ENCODE peak calls at places on chromosomes 3 and 15, in ten cellular contexts. N is effector memory CD4-positive, alpha-beta T cell; Y is left colon; T is left cardiac atrium; D is T-helper 9 cell; J is stimulated activated naive CD4-positive, alpha-beta T cell; R is foreskin melanocyte; X is iPS-NIHi11; W is Calu3; Q is EH. K is an unnamed sample.

GRCh38 chr15:70974004-70974832 is 81.6 kb downstream of the LRRC49 start:
- DNase-seq in N (no peak), Y (no peak), T (no peak), D (no peak), J (no peak), R (peak; percentile 42), X (peak; percentile 10), W (peak; percentile 3), Q (peak; percentile 71), K (peak; percentile 8)

GRCh38 chr3:159964166-159964973 is 24.3 kb upstream of the IL12A start:
- DNase-seq in N (no peak), Y (no peak), T (no peak), D (no peak), J (no peak), R (no peak), X (no peak), W (no peak), Q (peak; percentile 88), K (peak; percentile 82)

GRCh38 chr3:173796865-173797264 is 399.3 kb downstream of the NLGN1 start:
- DNase-seq in N (no peak), Y (no peak), T (no peak), D (no peak), J (no peak), R (no peak), X (no peak), W (no peak), Q (no peak), K (no peak)

GRCh38 chr3:104885214-104885814 is 481.4 kb upstream of the ALCAM start:
- DNase-seq in N (no peak), Y (no peak), T (no peak), D (no peak), J (no peak), R (no peak), X (no peak), W (no peak), Q (peak; percentile 74), K (peak; percentile 26)

GRCh38 chr3:21174461-21174860 is 576.5 kb downstream of the ZNF385D start:
- DNase-seq in N (no peak), Y (no peak), T (no peak), D (no peak), J (no peak), R (peak; percentile 24), X (no peak), W (no peak), Q (peak; percentile 69), K (peak; percentile 13)

GRCh38 chr3:55549172-55549571 is 62.1 kb upstream of the WNT5A start:
- DNase-seq in N (no peak), Y (no peak), T (no peak), D (no peak), J (no peak), R (no peak), X (no peak), W (no peak), Q (peak; percentile 55), K (no peak)

GRCh38 chr3:115899050-115899449 is 275.7 kb downstream of the GAP43 start:
- DNase-seq in N (no peak), Y (no peak), T (no peak), D (no peak), J (no peak), R (no peak), X (no peak), W (no peak), Q (no peak), K (no peak)

GRCh38 chr15:70284438-70285214 is 186.9 kb upstream of the TLE3 start:
- DNase-seq in N (no peak), Y (no peak), T (no peak), D (no peak), J (no peak), R (no peak), X (no peak), W (no peak), Q (no peak), K (no peak)

GRCh38 chr3:155281892-155282291 is 11.6 kb downstream of the STRIT1 start:
- DNase-seq in N (no peak), Y (no peak), T (no peak), D (no peak), J (no peak), R (no peak), X (no peak), W (no peak), Q (peak; percentile 69), K (no peak)

GRCh38 chr3:33388374-33389100 is 51.7 kb downstream of the UBP1 start:
- DNase-seq in N (no peak), Y (no peak), T (no peak), D (no peak), J (no peak), R (no peak), X (no peak), W (no peak), Q (peak; percentile 62), K (no peak)

GRCh38 chr15:68197661-68198437 is 7.3 kb downstream of the CALML4 start:
- DNase-seq in N (no peak), Y (no peak), T (no peak), D (no peak), J (no peak), R (no peak), X (no peak), W (no peak), Q (no peak), K (no peak)

GRCh38 chr3:124966557-124967480 is 32.3 kb upstream of the MUC13 start:
- DNase-seq in N (no peak), Y (no peak), T (no peak), D (no peak), J (no peak), R (no peak), X (no peak), W (no peak), Q (peak; percentile 21), K (no peak)

GRCh38 chr15:60673918-60674558 is 195.1 kb upstream of the ICE2 start:
- DNase-seq in N (no peak), Y (peak; percentile 32), T (peak; percentile 61), D (no peak), J (no peak), R (peak; percentile 4), X (no peak), W (peak; percentile 77), Q (peak; percentile 88), K (peak; percentile 95)

GRCh38 chr15:70236306-70237103 is 138.8 kb upstream of the TLE3 start:
- DNase-seq in N (no peak), Y (no peak), T (no peak), D (no peak), J (no peak), R (peak; percentile 36), X (no peak), W (no peak), Q (peak; percentile 87), K (peak; percentile 41)

GRCh38 chr3:142218703-142219102 is 6.7 kb downstream of the GK5 start:
- DNase-seq in N (no peak), Y (no peak), T (no peak), D (no peak), J (no peak), R (no peak), X (no peak), W (no peak), Q (peak; percentile 46), K (no peak)

GRCh38 chr3:43285644-43286043 is 696 bp upstream of the SNRK start:
- DNase-seq in N (no peak), Y (no peak), T (no peak), D (no peak), J (no peak), R (no peak), X (peak; percentile 35), W (no peak), Q (no peak), K (no peak)

GRCh38 chr3:16148783-16149182 is 25.7 kb upstream of the GALNT15 start:
- DNase-seq in N (no peak), Y (peak; percentile 78), T (peak; percentile 80), D (no peak), J (no peak), R (peak; percentile 42), X (no peak), W (no peak), Q (peak; percentile 90), K (peak; percentile 49)

GRCh38 chr15:45314960-45315359 is 62.9 kb downstream of the SLC28A2 start:
- DNase-seq in N (no peak), Y (no peak), T (no peak), D (no peak), J (no peak), R (peak; percentile 46), X (no peak), W (no peak), Q (peak; percentile 10), K (no peak)

GRCh38 chr15:60727661-60728060 is 248.7 kb upstream of the ICE2 start:
- DNase-seq in N (no peak), Y (no peak), T (no peak), D (no peak), J (no peak), R (no peak), X (no peak), W (no peak), Q (no peak), K (no peak)

GRCh38 chr15:81752149-81752942 is 293.5 kb downstream of the MEX3B start:
- DNase-seq in N (no peak), Y (peak; percentile 28), T (peak; percentile 76), D (no peak), J (no peak), R (peak; percentile 79), X (no peak), W (no peak), Q (peak; percentile 22), K (no peak)

GRCh38 chr3:68876112-68876713 is 56.1 kb downstream of the TAFA4 start:
- DNase-seq in N (no peak), Y (no peak), T (no peak), D (no peak), J (peak; percentile 65), R (peak; percentile 50), X (peak; percentile 29), W (peak; percentile 42), Q (peak; percentile 64), K (peak; percentile 47)

GRCh38 chr3:179591313-179591712 is 13.1 kb downstream of the MRPL47 start:
- DNase-seq in N (no peak), Y (no peak), T (no peak), D (no peak), J (no peak), R (no peak), X (no peak), W (no peak), Q (no peak), K (no peak)

GRCh38 chr3:88677311-88677710 is 430.1 kb upstream of the EPHA3 start:
- DNase-seq in N (no peak), Y (no peak), T (no peak), D (no peak), J (no peak), R (no peak), X (no peak), W (no peak), Q (no peak), K (no peak)

GRCh38 chr3:85476891-85477495 is 518.2 kb downstream of the CADM2 start:
- DNase-seq in N (no peak), Y (no peak), T (no peak), D (no peak), J (no peak), R (peak; percentile 92), X (no peak), W (no peak), Q (no peak), K (no peak)

GRCh38 chr3:78907367-78907766 is 860.4 kb downstream of the ROBO1 start:
- DNase-seq in N (no peak), Y (no peak), T (no peak), D (no peak), J (no peak), R (peak; percentile 70), X (no peak), W (no peak), Q (peak; percentile 23), K (no peak)

GRCh38 chr15:62958944-62959343 is 83.6 kb upstream of the TPM1 start:
- DNase-seq in N (no peak), Y (no peak), T (no peak), D (no peak), J (no peak), R (no peak), X (no peak), W (no peak), Q (no peak), K (no peak)

GRCh38 chr3:185402561-185402960 is 39.6 kb downstream of the MAP3K13 start:
- DNase-seq in N (no peak), Y (no peak), T (peak; percentile 29), D (no peak), J (no peak), R (no peak), X (no peak), W (no peak), Q (peak; percentile 29), K (no peak)

GRCh38 chr15:64460737-64461576 is 579 bp downstream of the ZNF609 start:
- DNase-seq in N (peak; percentile 14), Y (peak; percentile 28), T (no peak), D (peak; percentile 19), J (peak; percentile 56), R (peak; percentile 78), X (peak; percentile 72), W (peak; percentile 26), Q (peak; percentile 87), K (peak; percentile 53)

K was measured in A172.